ENCODE peak calls at places on chromosomes 11 and 22, in six cellular contexts. N, D, S, I, P and M are unnamed samples.

GRCh38 chr22:48495751-48496080 is 1332.0 kb downstream of the BRD1 start:
- DNase-seq in P (no peak), N (no peak), D (no peak), I (no peak), S (no peak), M (no peak)

GRCh38 chr11:122883682-122883981 is 1.1 kb downstream of the JHY start:
- DNase-seq in N (no peak), P (no peak), I (no peak), S (no peak), D (no peak), M (no peak)

GRCh38 chr11:14249121-14249963 is 109.6 kb downstream of the RRAS2 start:
- DNase-seq in N (peak), P (peak), D (peak), I (peak), S (no peak), M (peak)

GRCh38 chr11:87266751-87267150 is 229.0 kb downstream of the TMEM135 start:
- DNase-seq in P (no peak), S (no peak), D (no peak), I (no peak), N (no peak), M (no peak)

GRCh38 chr11:81470446-81470845 is 1263.2 kb downstream of the FAM181B start:
- DNase-seq in S (no peak), N (no peak), I (no peak), D (no peak), P (no peak), M (no peak)

GRCh38 chr11:118653684-118654390 is 25.6 kb downstream of the TREH start:
- DNase-seq in D (no peak), N (no peak), I (no peak), P (no peak), S (no peak), M (no peak)

GRCh38 chr11:63551889-63552266 is 11.3 kb downstream of the PLAAT2 start:
- DNase-seq in D (no peak), I (no peak), P (no peak), S (no peak), N (no peak), M (no peak)

GRCh38 chr11:17988465-17988864 is 24.4 kb downstream of the SERGEF start:
- DNase-seq in S (no peak), N (no peak), D (no peak), I (no peak), P (no peak), M (no peak)

GRCh38 chr11:1780700-1781592 is 17.2 kb upstream of the CTSD start:
- DNase-seq in S (no peak), N (no peak), D (no peak), P (no peak), I (peak), M (no peak)

GRCh38 chr11:77374108-77374507 is 72.6 kb upstream of the GDPD4 start:
- DNase-seq in S (no peak), D (no peak), N (no peak), P (no peak), I (no peak), M (no peak)